ENCODE peak calls at places on chromosomes 11 and 22, in seven cellular contexts. X is heart left ventricle, Y is heart right ventricle, R is spleen, O is lower lobe of right lung, U is neuronal stem cell, Q is stomach. D is an unnamed sample.

GRCh38 chr11:12687740-12688139 is 13.5 kb downstream of the TEAD1 start:
- DNase-seq in X (no peak), Y (no peak), R (no peak), O (no peak), U (no peak), Q (no peak), D (peak)

GRCh38 chr11:34499719-34500505 is 13.7 kb downstream of the ELF5 start:
- DNase-seq in X (no peak), Y (no peak), R (no peak), O (no peak), U (no peak), Q (no peak), D (no peak)

GRCh38 chr11:69342588-69343330 is 48.8 kb downstream of the MYEOV start:
- DNase-seq in X (no peak), Y (no peak), R (no peak), O (no peak), U (no peak), Q (no peak), D (no peak)

GRCh38 chr11:8654503-8654902 is 28.0 kb downstream of the TRIM66 start:
- DNase-seq in X (no peak), Y (no peak), R (no peak), O (no peak), U (no peak), Q (no peak), D (no peak)

GRCh38 chr11:128725630-128726461 is 32.0 kb downstream of the FLI1 start:
- DNase-seq in X (no peak), Y (peak), R (peak), O (no peak), U (no peak), Q (no peak), D (no peak)

GRCh38 chr11:2999464-2999998 is 7.4 kb upstream of the NAP1L4 start:
- DNase-seq in X (no peak), Y (no peak), R (no peak), O (no peak), U (no peak), Q (peak), D (no peak)

GRCh38 chr11:2365571-2366210 is 11.4 kb upstream of the CD81 start:
- DNase-seq in X (no peak), Y (no peak), R (peak), O (no peak), U (no peak), Q (no peak), D (no peak)

GRCh38 chr11:89175796-89176195 is 1.9 kb upstream of the TYR start:
- DNase-seq in X (no peak), Y (no peak), R (no peak), O (no peak), U (no peak), Q (no peak), D (no peak)

GRCh38 chr11:99257131-99257530 is 236.4 kb downstream of the CNTN5 start:
- DNase-seq in X (no peak), Y (no peak), R (no peak), O (no peak), U (no peak), Q (no peak), D (no peak)

GRCh38 chr11:118048472-118049370 is 28.2 kb upstream of the TMPRSS4 start:
- DNase-seq in X (no peak), Y (no peak), R (no peak), O (no peak), U (no peak), Q (peak), D (no peak)

GRCh38 chr22:49203863-49204598 is 623.6 kb downstream of the BRD1 start:
- DNase-seq in X (no peak), Y (no peak), R (peak), O (no peak), U (no peak), Q (peak), D (no peak)

GRCh38 chr11:85269109-85269508 is 358.0 kb downstream of the DLG2 start:
- DNase-seq in X (no peak), Y (no peak), R (no peak), O (no peak), U (no peak), Q (no peak), D (no peak)

GRCh38 chr11:61067782-61068181 is 34.5 kb upstream of the CD5 start:
- DNase-seq in X (no peak), Y (no peak), R (no peak), O (no peak), U (no peak), Q (no peak), D (no peak)

GRCh38 chr11:67118059-67118766 is 850 bp upstream of the KDM2A start:
- DNase-seq in X (peak), Y (peak), R (peak), O (peak), U (no peak), Q (peak), D (peak)

GRCh38 chr22:32904044-32904443 is 102.5 kb downstream of the TIMP3 start:
- DNase-seq in X (peak), Y (peak), R (no peak), O (no peak), U (peak), Q (no peak), D (no peak)

GRCh38 chr11:66335531-66336233 is 552 bp downstream of the RIN1 start:
- DNase-seq in X (peak), Y (no peak), R (peak), O (peak), U (no peak), Q (no peak), D (no peak)

GRCh38 chr22:40487663-40488249 is 117.4 kb downstream of the SGSM3 start:
- DNase-seq in X (no peak), Y (no peak), R (no peak), O (no peak), U (no peak), Q (no peak), D (no peak)

GRCh38 chr11:108009497-108010360 is 1.0 kb downstream of the CUL5 start:
- DNase-seq in X (no peak), Y (no peak), R (no peak), O (no peak), U (no peak), Q (peak), D (no peak)

GRCh38 chr11:108007819-108008218 is 879 bp upstream of the CUL5 start:
- DNase-seq in X (no peak), Y (no peak), R (peak), O (no peak), U (no peak), Q (no peak), D (no peak)

GRCh38 chr11:108012139-108012725 is 3.5 kb downstream of the CUL5 start:
- DNase-seq in X (no peak), Y (no peak), R (no peak), O (no peak), U (no peak), Q (no peak), D (no peak)

GRCh38 chr11:108003623-108004022 is 5.1 kb upstream of the CUL5 start:
- DNase-seq in X (no peak), Y (no peak), R (no peak), O (no peak), U (no peak), Q (no peak), D (no peak)

GRCh38 chr11:108008656-108009496 is at the start of gene CUL5:
- DNase-seq in X (peak), Y (peak), R (peak), O (peak), U (peak), Q (peak), D (peak)
- H3K27ac ChIP-seq in X (peak), Y (peak), R (peak), O (peak), U (peak), Q (peak), D (peak)

DNA sequence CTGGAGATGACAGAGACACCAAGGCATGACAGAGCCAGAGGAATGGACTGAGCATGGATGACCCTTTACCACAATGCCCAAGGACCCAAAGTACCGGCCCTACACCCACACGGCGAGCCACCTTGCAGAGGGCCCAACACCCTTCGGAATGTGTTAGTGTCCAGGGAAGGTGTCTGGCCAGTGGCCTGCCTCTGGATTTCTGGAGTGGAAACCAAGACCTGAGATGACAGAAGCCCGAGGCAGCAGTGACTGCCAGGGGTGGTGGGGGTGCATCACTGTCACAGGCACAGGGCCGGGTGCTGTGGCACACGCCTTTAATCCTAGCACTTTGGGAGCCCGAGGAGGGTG is 28.7 kb downstream of the PDGFB start:
- DNase-seq in X (no peak), Y (no peak), R (peak), O (peak), U (no peak), Q (no peak), D (no peak)
- H3K27ac ChIP-seq in X (no peak), Y (no peak), R (no peak), O (no peak), U (no peak), Q (no peak), D (no peak)

GRCh38 chr11:63855975-63856374 is 17.1 kb downstream of the MARK2 start:
- DNase-seq in X (no peak), Y (no peak), R (no peak), O (no peak), U (no peak), Q (no peak), D (no peak)
- H3K27ac ChIP-seq in X (no peak), Y (no peak), R (no peak), O (no peak), U (no peak), Q (no peak), D (no peak)

GRCh38 chr11:74639533-74639932 is 47.2 kb downstream of the POLD3 start:
- DNase-seq in X (no peak), Y (no peak), R (no peak), O (no peak), U (no peak), Q (no peak), D (peak)

GRCh38 chr11:74642912-74643311 is 50.5 kb downstream of the POLD3 start:
- DNase-seq in X (no peak), Y (no peak), R (no peak), O (no peak), U (no peak), Q (no peak), D (no peak)

GRCh38 chr11:74641289-74641688 is 48.9 kb downstream of the POLD3 start:
- DNase-seq in X (no peak), Y (no peak), R (no peak), O (no peak), U (peak), Q (no peak), D (no peak)

GRCh38 chr11:74644084-74644483 is 51.7 kb downstream of the POLD3 start:
- DNase-seq in X (no peak), Y (no peak), R (no peak), O (no peak), U (no peak), Q (no peak), D (no peak)

DNA sequence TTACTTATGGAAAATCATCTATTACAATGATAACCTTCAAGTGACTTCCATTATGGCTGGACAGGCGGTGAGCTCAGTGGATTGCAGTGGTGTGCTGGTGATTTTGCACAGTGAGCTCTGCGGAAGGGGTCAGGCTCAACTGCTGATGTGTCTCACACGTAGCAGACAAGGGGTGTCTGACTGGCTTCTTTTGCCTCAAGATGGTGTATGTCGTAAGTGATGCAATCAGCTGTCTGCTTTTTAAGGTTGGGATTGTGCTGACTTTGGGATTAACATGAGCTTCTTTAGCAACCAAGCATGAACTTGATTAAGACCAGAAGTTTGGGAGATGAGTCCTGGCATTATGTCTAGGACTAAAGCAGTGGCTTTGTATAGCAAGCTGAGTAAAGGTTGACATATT is 49.5 kb downstream of the POLD3 start:
- DNase-seq in X (no peak), Y (no peak), R (no peak), O (no peak), U (no peak), Q (no peak), D (no peak)
- H3K27ac ChIP-seq in X (no peak), Y (no peak), R (no peak), O (no peak), U (no peak), Q (no peak), D (no peak)

GRCh38 chr22:20240900-20241299 is 27.2 kb downstream of the RTN4R start:
- DNase-seq in X (no peak), Y (no peak), R (no peak), O (no peak), U (no peak), Q (no peak), D (no peak)

GRCh38 chr22:20239951-20240773 is 28.0 kb downstream of the RTN4R start:
- DNase-seq in X (peak), Y (peak), R (no peak), O (no peak), U (peak), Q (no peak), D (no peak)

GRCh38 chr22:20237480-20238440 is 30.4 kb downstream of the RTN4R start:
- DNase-seq in X (no peak), Y (no peak), R (peak), O (no peak), U (no peak), Q (no peak), D (no peak)

GRCh38 chr22:20238567-20239062 is 29.5 kb downstream of the RTN4R start:
- DNase-seq in X (peak), Y (peak), R (peak), O (peak), U (peak), Q (peak), D (peak)

DNA sequence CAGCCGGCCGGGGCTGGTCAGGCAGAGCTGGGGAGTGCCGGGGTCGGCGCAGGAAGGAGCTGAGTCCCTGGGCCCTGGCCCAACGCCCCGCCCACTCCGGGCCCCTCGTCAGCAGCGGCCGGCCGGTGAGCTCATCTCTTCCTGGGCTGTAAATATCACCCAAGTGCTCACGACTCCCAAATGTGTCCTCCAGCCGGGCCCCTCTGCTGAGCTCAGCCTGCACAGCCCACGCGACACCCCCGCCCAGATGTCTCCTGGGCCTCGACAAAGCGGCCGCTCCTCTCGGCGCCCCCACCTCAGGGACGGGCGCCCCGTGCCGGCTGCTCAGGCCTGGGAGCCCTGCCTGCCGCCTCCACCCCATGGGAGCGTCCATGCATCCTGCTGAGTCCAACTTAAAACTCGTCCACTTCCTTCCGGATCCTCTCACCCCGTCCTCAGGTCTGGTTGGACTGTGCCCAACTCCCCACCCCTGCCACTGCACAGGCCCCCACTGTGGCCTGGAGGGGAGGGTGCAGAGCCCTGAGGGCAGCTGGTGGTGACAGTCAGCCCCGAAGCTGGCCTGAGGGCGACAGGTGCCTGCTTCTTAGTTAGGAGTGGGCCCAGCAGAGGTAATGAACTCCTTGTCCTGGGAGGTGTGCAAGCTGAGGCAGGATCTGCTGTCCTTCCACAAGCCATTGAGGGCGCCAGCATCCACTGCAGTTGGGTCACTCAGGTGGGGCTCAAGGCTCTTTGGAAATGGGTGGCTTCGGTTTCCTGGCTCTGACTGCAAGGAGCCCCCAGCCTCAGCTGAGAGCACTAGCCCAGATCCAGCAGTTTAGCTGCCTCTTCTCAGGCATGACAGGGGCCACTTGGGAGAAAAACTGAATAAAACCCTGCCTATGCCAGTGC is 28.8 kb downstream of the RTN4R start:
- DNase-seq in X (peak), Y (peak), R (peak), O (no peak), U (no peak), Q (no peak), D (no peak)
- H3K27ac ChIP-seq in X (peak), Y (peak), R (peak), O (peak), U (peak), Q (no peak), D (peak)